ENCODE peak calls at places on chromosomes 16 and 17, in six cellular contexts. V, A, N, Y, E and H are unnamed samples.

GRCh38 chr16:73339821-73340220 is 291.9 kb upstream of the ZFHX3 start:
- DNase-seq in E (no peak), N (no peak), V (no peak), Y (no peak), A (no peak), H (no peak)

GRCh38 chr16:85418978-85419491 is 194.1 kb upstream of the GSE1 start:
- DNase-seq in Y (no peak), N (no peak), V (no peak), E (no peak), A (peak), H (no peak)

GRCh38 chr17:62089296-62089695 is 24.2 kb upstream of the MED13 start:
- DNase-seq in N (no peak), E (no peak), V (no peak), Y (no peak), A (no peak), H (no peak)

GRCh38 chr17:57862990-57863667 is 13.3 kb upstream of the MRPS23 start:
- DNase-seq in N (no peak), A (peak), Y (no peak), E (no peak), V (no peak), H (no peak)

GRCh38 chr16:85464342-85465305 is 148.5 kb upstream of the GSE1 start:
- DNase-seq in N (no peak), V (no peak), E (no peak), A (no peak), Y (no peak), H (no peak)

GRCh38 chr16:30350134-30350871 is 4.8 kb downstream of the CD2BP2 start:
- DNase-seq in A (no peak), Y (no peak), V (peak), N (no peak), E (no peak), H (no peak)

GRCh38 chr16:30697264-30698138 is 1.5 kb upstream of the SRCAP start:
- DNase-seq in Y (no peak), V (peak), E (no peak), N (no peak), A (no peak), H (no peak)

GRCh38 chr16:57988929-57989328 is 11.5 kb downstream of the ZNF319 start:
- DNase-seq in E (no peak), V (no peak), Y (no peak), A (no peak), N (no peak), H (peak)

GRCh38 chr17:36506831-36507230 is 20.4 kb downstream of the ZNHIT3 start:
- DNase-seq in E (no peak), Y (no peak), V (no peak), N (no peak), A (no peak), H (no peak)

GRCh38 chr16:12111819-12112218 is 135.3 kb downstream of the SNX29 start:
- DNase-seq in V (no peak), Y (no peak), E (no peak), N (no peak), A (peak), H (no peak)

GRCh38 chr17:40427002-40427491 is 9.4 kb upstream of the TOP2A start:
- DNase-seq in V (no peak), N (no peak), E (no peak), Y (no peak), A (peak), H (no peak)

GRCh38 chr17:15106540-15106939 is 158.6 kb downstream of the PMP22 start:
- DNase-seq in N (no peak), E (no peak), A (no peak), Y (no peak), V (no peak), H (peak)

GRCh38 chr16:84827131-84827574 is 7.4 kb downstream of the CRISPLD2 start:
- DNase-seq in V (no peak), A (no peak), N (no peak), Y (peak), E (no peak), H (no peak)

GRCh38 chr17:1498869-1499268 is 6.4 kb upstream of the MYO1C start:
- DNase-seq in N (no peak), V (no peak), A (no peak), Y (peak), E (no peak), H (no peak)

GRCh38 chr16:52235186-52235585 is 311.8 kb downstream of the TOX3 start:
- DNase-seq in E (no peak), A (no peak), Y (no peak), N (no peak), V (no peak), H (no peak)

GRCh38 chr16:46923513-46924295 is 39.5 kb downstream of the GPT2 start:
- DNase-seq in N (peak), A (no peak), E (no peak), V (no peak), Y (no peak), H (no peak)

GRCh38 chr16:1645914-1646525 is 32.1 kb upstream of the JPT2 start:
- DNase-seq in E (no peak), A (no peak), V (no peak), Y (no peak), N (no peak), H (peak)

GRCh38 chr16:47939690-47940089 is 216.1 kb downstream of the ABCC12 start:
- DNase-seq in Y (no peak), N (no peak), E (no peak), A (no peak), V (no peak), H (peak)

GRCh38 chr16:58733248-58733670 is 857 bp downstream of the GOT2 start:
- DNase-seq in E (no peak), N (peak), Y (peak), A (no peak), V (peak), H (peak)

GRCh38 chr17:67022451-67022810 is 21.9 kb upstream of the CACNG1 start:
- DNase-seq in A (no peak), V (no peak), Y (no peak), N (no peak), E (no peak), H (no peak)

GRCh38 chr16:60905806-60906205 is 1130.4 kb downstream of the CDH8 start:
- DNase-seq in N (no peak), Y (no peak), V (no peak), A (no peak), E (no peak), H (no peak)

GRCh38 chr16:6019490-6019991 is 921.9 kb upstream of the EEF2KMT start:
- DNase-seq in E (no peak), N (no peak), V (no peak), Y (no peak), A (no peak), H (no peak)

GRCh38 chr17:83125515-83126274 is 46.3 kb downstream of the METRNL start:
- DNase-seq in V (peak), Y (no peak), E (no peak), N (peak), A (peak), H (no peak)

GRCh38 chr17:77433385-77434135 is 292.8 kb downstream of the SEC14L1 start:
- DNase-seq in A (no peak), N (peak), E (no peak), V (peak), Y (peak), H (no peak)

GRCh38 chr16:85424260-85425060 is 188.7 kb upstream of the GSE1 start:
- DNase-seq in E (no peak), A (peak), Y (no peak), N (no peak), V (no peak), H (no peak)

GRCh38 chr17:17108681-17109049 is 66.4 kb downstream of the MPRIP start:
- DNase-seq in N (peak), V (no peak), A (peak), Y (no peak), E (no peak), H (peak)

GRCh38 chr16:55501549-55502322 is 7.1 kb upstream of the LPCAT2 start:
- DNase-seq in N (no peak), V (peak), Y (peak), A (no peak), E (no peak), H (peak)

GRCh38 chr17:75288784-75289121 is 480 bp downstream of the SLC25A19 start:
- DNase-seq in Y (no peak), N (peak), V (peak), A (peak), E (no peak), H (peak)

GRCh38 chr16:86934581-86935322 is 356.4 kb downstream of the FOXL1 start:
- DNase-seq in Y (no peak), A (no peak), V (no peak), N (no peak), E (no peak), H (no peak)

GRCh38 chr17:45073414-45074070 is 12.4 kb downstream of the NMT1 start:
- DNase-seq in E (no peak), Y (peak), N (no peak), A (no peak), V (no peak), H (peak)

GRCh38 chr16:22989598-22989997 is 159.7 kb downstream of the USP31 start:
- DNase-seq in E (no peak), Y (no peak), A (no peak), N (no peak), V (no peak), H (no peak)

GRCh38 chr17:41793749-41794602 is 7.5 kb upstream of the JUP start:
- DNase-seq in N (no peak), V (no peak), A (no peak), Y (peak), E (no peak), H (no peak)

GRCh38 chr16:4580245-4580644 is 24.1 kb downstream of the C16orf96 start:
- DNase-seq in Y (peak), N (no peak), A (no peak), V (no peak), E (no peak), H (peak)

GRCh38 chr16:75264999-75265910 is 13.8 kb upstream of the BCAR1 start:
- DNase-seq in E (no peak), V (no peak), Y (no peak), N (peak), A (peak), H (no peak)

GRCh38 chr16:75265911-75266701 is 14.7 kb upstream of the BCAR1 start:
- DNase-seq in A (peak), E (no peak), N (peak), V (peak), Y (peak), H (peak)

GRCh38 chr16:75267631-75268264 is 16.3 kb upstream of the BCAR1 start:
- DNase-seq in Y (no peak), V (no peak), E (no peak), N (peak), A (peak), H (peak)

GRCh38 chr16:75264531-75264998 is 13.1 kb upstream of the BCAR1 start:
- DNase-seq in N (peak), Y (peak), A (no peak), V (no peak), E (no peak), H (no peak)

DNA sequence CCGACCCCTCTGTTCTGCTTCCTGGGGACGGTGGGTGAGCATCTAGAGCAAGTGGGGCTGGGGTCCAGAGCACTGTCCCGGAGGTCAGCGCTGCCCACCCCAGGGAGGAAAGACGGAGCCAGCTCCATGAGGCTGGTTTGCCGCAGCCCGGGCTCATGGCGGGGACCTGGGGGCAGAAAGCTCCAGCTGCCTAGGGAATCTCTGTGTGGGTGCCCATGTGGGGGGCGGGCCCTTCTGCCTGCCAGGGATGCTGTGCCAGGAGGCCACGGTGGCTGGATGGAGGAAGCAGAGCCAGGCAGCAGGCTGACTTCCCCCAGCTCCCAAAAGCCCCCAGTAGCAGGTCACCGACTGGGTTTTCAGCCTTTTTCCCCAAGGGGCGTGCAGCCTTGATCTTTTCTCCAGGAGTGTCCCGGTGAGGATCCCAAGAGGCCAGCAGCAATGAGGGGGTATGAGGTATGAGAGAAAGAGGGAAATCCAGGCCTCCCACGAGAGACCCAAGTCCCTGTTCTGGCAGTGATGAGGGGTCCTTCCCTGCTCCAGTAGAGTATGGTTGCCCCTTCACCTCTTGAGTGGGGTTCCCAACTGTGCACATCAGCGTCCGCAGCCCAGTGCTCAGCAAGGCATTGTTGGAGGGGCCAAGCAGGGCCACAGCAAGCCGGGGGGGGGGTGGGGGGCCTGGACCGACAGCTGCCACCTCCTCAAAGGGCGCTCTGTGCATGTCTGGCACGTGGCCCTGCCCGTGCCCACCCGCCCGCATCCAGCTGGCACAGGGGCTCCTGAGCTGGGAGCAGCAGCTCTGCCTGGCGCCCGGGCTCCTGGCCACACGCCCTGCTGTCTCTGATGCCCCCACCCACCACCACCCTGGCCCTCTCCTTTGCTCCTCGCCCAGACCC is 15.6 kb upstream of the BCAR1 start:
- DNase-seq in V (no peak), N (no peak), E (no peak), A (no peak), Y (no peak), H (no peak)
- H3K4me3 ChIP-seq in V (no peak), N (no peak), E (no peak), A (no peak), Y (no peak), H (no peak)

GRCh38 chr17:29143894-29144293 is 36.3 kb downstream of the MYO18A start:
- DNase-seq in A (no peak), N (no peak), Y (no peak), E (no peak), V (peak), H (no peak)
- TF ChIP-seq CTCF in A (peak), N (peak), Y (peak), E (no peak), V (peak), H (peak)

DNA sequence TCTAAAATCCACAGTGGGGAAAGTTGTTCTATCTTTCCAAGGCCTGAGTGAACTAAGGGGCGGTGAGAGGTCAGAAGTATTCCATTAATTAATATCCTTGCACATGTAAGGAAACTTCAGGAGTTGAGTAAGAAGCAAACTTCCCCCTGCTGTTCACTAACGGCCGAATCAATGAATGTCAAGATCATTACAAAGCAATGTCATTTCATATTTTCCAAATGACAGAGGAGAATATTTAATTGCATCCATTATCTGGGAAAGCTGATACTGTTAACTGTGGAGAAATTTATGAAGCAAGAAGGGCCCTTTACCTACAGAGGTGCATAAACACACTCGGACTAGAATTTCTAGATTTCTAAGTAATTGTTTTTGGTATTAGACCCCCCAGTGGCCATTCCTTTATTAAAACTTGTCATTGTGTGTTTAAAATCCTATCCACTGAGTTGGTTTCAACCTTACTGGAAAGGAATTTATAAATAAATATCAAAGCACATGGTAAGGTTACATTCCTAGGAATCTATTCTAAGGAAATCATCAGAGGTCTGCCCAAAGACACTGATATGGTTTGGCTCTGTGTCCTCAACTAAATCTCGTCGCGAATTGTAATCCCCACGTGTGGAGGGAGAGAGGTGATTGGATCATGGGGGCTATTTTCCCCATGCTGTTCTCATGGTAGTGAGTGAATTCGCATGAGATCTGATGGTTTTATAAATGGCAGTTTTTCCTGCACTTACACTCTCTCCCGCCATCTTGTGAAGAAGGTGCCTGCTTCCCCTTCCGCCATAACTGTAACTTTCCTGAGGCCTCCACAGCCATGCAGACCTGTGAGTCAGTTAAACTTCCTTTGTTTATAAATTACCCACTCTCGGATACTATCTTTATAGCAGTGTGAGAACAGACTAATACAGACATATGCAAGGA is 20.4 kb upstream of the SMURF2 start:
- DNase-seq in E (no peak), A (no peak), N (no peak), V (no peak), Y (no peak), H (no peak)
- H3K4me3 ChIP-seq in E (no peak), A (no peak), N (no peak), V (no peak), Y (no peak), H (no peak)

DNA sequence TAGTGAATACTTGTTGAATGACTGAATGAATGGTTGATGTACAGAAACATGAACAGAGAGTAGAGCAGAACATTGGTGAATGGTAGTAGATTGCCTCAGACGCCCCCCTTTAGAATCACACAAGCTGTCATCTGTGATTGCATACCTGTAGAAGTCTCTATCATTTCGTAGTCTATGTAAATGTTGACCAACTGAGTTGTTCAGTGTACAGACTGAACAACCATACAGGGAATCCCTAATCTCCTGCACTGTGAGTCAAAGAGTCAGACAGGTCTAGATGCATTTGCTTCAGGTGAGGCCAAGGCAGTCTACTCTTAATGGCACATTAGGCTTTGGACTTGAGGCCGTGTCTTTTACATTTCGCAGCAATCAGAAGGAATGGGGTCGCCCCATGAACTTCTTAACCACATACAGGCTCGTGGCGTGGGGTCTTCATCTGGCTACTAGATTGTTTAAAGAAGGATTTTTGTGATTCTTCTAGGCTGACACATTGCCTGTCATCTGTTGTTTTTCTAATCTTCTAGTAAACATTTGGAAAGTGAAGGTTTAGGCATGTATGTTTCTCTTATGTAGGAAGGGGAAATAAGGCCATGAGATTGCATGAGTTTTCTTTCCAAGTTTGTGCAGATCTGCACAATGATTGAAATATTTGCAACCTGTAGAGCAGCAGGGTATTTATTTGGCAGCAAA is 157.4 kb downstream of the WWOX start:
- DNase-seq in Y (no peak), N (no peak), A (no peak), V (no peak), E (no peak), H (no peak)
- TF ChIP-seq CTCF in Y (no peak), N (no peak), A (no peak), V (no peak), E (no peak), H (no peak)